ENCODE peak calls at places on chromosome 3, in six cellular contexts. N is foreskin fibroblast; U is tibial artery; X is naive thymus-derived CD4-positive, alpha-beta T cell; H is T-cell; E is left ventricle myocardium superior. R is an unnamed sample.

GRCh38 chr3:130604806-130605205 is 87.8 kb downstream of the COL6A6 start:
- DNase-seq in E (no peak), U (no peak), X (no peak), N (no peak), H (no peak), R (peak; percentile 34)

GRCh38 chr3:168249048-168249538 is 153.4 kb upstream of the GOLIM4 start:
- DNase-seq in N (peak; percentile 6), E (no peak), X (no peak), U (peak; percentile 19), H (no peak), R (no peak)

GRCh38 chr3:4935347-4935746 is 43.9 kb upstream of the BHLHE40 start:
- DNase-seq in N (no peak), H (no peak), X (no peak), U (no peak), E (no peak), R (no peak)

GRCh38 chr3:33061782-33062181 is 35.2 kb downstream of the GLB1 start:
- DNase-seq in X (no peak), U (no peak), E (no peak), H (no peak), N (peak; percentile 46), R (no peak)

GRCh38 chr3:19881036-19881435 is 53.0 kb downstream of the EFHB start:
- DNase-seq in U (no peak), N (no peak), H (no peak), X (no peak), E (no peak), R (no peak)

GRCh38 chr3:141243295-141243707 is 11.7 kb downstream of the PXYLP1 start:
- DNase-seq in N (no peak), H (peak; percentile 55), U (no peak), E (no peak), X (peak; percentile 70), R (no peak)

GRCh38 chr3:123564056-123564455 is 20.8 kb downstream of the HACD2 start:
- DNase-seq in E (no peak), U (no peak), N (no peak), H (no peak), X (no peak), R (no peak)

GRCh38 chr3:8869613-8870012 is 93.7 kb downstream of the RAD18 start:
- DNase-seq in N (peak; percentile 96), E (no peak), H (no peak), U (no peak), X (no peak), R (no peak)